ENCODE peak calls at places on chromosomes 16 and 17, in six cellular contexts. One of them, this sample, is unnamed.

GRCh38 chr17:78397681-78398101 is 19.2 kb downstream of the PGS1 start:
- DNase-seq in endothelial cell of umbilical vein: no peak
- DNase-seq in GM12878: no peak
- DNase-seq in A549: no peak
- DNase-seq in HepG2: no peak
- DNase-seq in K562: no peak
- DNase-seq in this sample: no peak

GRCh38 chr16:67967183-67967955 is 1.1 kb downstream of the SLC12A4 start:
- DNase-seq in HepG2: no peak
- DNase-seq in endothelial cell of umbilical vein: peak; percentile 37
- DNase-seq in GM12878: no peak
- DNase-seq in A549: no peak
- DNase-seq in K562: peak; percentile 40
- DNase-seq in this sample: no peak

GRCh38 chr17:10754109-10754508 is 24.3 kb upstream of the TMEM220 start:
- DNase-seq in A549: peak; percentile 80
- DNase-seq in K562: peak; percentile 18
- DNase-seq in HepG2: peak; percentile 39
- DNase-seq in endothelial cell of umbilical vein: no peak
- DNase-seq in GM12878: no peak
- DNase-seq in this sample: peak; percentile 61

GRCh38 chr16:22969567-22969966 is 155.6 kb downstream of the HS3ST2 start:
- DNase-seq in K562: no peak
- DNase-seq in HepG2: no peak
- DNase-seq in endothelial cell of umbilical vein: no peak
- DNase-seq in GM12878: no peak
- DNase-seq in A549: no peak
- DNase-seq in this sample: no peak

GRCh38 chr17:16199093-16199492 is 16.2 kb downstream of the NCOR1 start:
- DNase-seq in GM12878: no peak
- DNase-seq in K562: no peak
- DNase-seq in A549: no peak
- DNase-seq in endothelial cell of umbilical vein: peak; percentile 71
- DNase-seq in HepG2: no peak
- DNase-seq in this sample: peak; percentile 74

GRCh38 chr17:64993867-64994266 is 62.7 kb downstream of the GNA13 start:
- DNase-seq in K562: no peak
- DNase-seq in HepG2: no peak
- DNase-seq in endothelial cell of umbilical vein: no peak
- DNase-seq in A549: no peak
- DNase-seq in GM12878: no peak
- DNase-seq in this sample: no peak

GRCh38 chr16:81706327-81707295 is 72.5 kb upstream of the PLCG2 start:
- DNase-seq in A549: no peak
- DNase-seq in endothelial cell of umbilical vein: no peak
- DNase-seq in GM12878: no peak
- DNase-seq in HepG2: no peak
- DNase-seq in K562: no peak
- DNase-seq in this sample: no peak

GRCh38 chr17:9177212-9177611 is 155.9 kb downstream of the NTN1 start:
- DNase-seq in endothelial cell of umbilical vein: no peak
- DNase-seq in HepG2: no peak
- DNase-seq in GM12878: no peak
- DNase-seq in K562: no peak
- DNase-seq in A549: no peak
- DNase-seq in this sample: no peak

GRCh38 chr17:68957944-68958343 is 2.8 kb upstream of the ABCA8 start:
- DNase-seq in HepG2: no peak
- DNase-seq in A549: no peak
- DNase-seq in K562: no peak
- DNase-seq in endothelial cell of umbilical vein: no peak
- DNase-seq in GM12878: no peak
- DNase-seq in this sample: no peak

GRCh38 chr17:7132511-7133094 is 18.0 kb upstream of the ASGR2 start:
- DNase-seq in A549: no peak
- DNase-seq in K562: no peak
- DNase-seq in HepG2: peak; percentile 61
- DNase-seq in GM12878: peak; percentile 84
- DNase-seq in endothelial cell of umbilical vein: peak; percentile 83
- DNase-seq in this sample: peak; percentile 85

GRCh38 chr16:51577621-51578303 is 426.7 kb upstream of the SALL1 start:
- DNase-seq in A549: peak; percentile 20
- DNase-seq in K562: no peak
- DNase-seq in GM12878: peak; percentile 20
- DNase-seq in HepG2: no peak
- DNase-seq in endothelial cell of umbilical vein: peak; percentile 37
- DNase-seq in this sample: no peak

GRCh38 chr17:77513045-77513444 is 372.3 kb downstream of the SEC14L1 start:
- DNase-seq in endothelial cell of umbilical vein: no peak
- DNase-seq in K562: no peak
- DNase-seq in A549: no peak
- DNase-seq in HepG2: no peak
- DNase-seq in GM12878: no peak
- DNase-seq in this sample: no peak

GRCh38 chr17:81998719-81999438 is 21.4 kb downstream of the ASPSCR1 start:
- DNase-seq in endothelial cell of umbilical vein: no peak
- DNase-seq in A549: no peak
- DNase-seq in HepG2: no peak
- DNase-seq in GM12878: no peak
- DNase-seq in K562: no peak
- DNase-seq in this sample: no peak

GRCh38 chr16:56401482-56401881 is 23.9 kb downstream of the AMFR start:
- DNase-seq in A549: peak; percentile 55
- DNase-seq in HepG2: peak; percentile 42
- DNase-seq in endothelial cell of umbilical vein: no peak
- DNase-seq in K562: peak; percentile 26
- DNase-seq in GM12878: no peak
- DNase-seq in this sample: peak; percentile 17

GRCh38 chr16:5642470-5642869 is 544.9 kb upstream of the EEF2KMT start:
- DNase-seq in K562: no peak
- DNase-seq in endothelial cell of umbilical vein: no peak
- DNase-seq in GM12878: no peak
- DNase-seq in HepG2: no peak
- DNase-seq in A549: no peak
- DNase-seq in this sample: no peak

GRCh38 chr16:66750279-66751134 is 902 bp downstream of the DYNC1LI2 start:
- DNase-seq in GM12878: no peak
- DNase-seq in A549: no peak
- DNase-seq in K562: peak; percentile 9
- DNase-seq in endothelial cell of umbilical vein: no peak
- DNase-seq in HepG2: no peak
- DNase-seq in this sample: peak; percentile 44

GRCh38 chr16:67842509-67843342 is 606 bp downstream of the THAP11 start:
- DNase-seq in HepG2: peak; percentile 61
- DNase-seq in A549: peak; percentile 48
- DNase-seq in GM12878: no peak
- DNase-seq in K562: peak; percentile 32
- DNase-seq in endothelial cell of umbilical vein: peak; percentile 73
- DNase-seq in this sample: peak; percentile 82

GRCh38 chr16:53745753-53746258 is 41.9 kb downstream of the FTO start:
- DNase-seq in endothelial cell of umbilical vein: no peak
- DNase-seq in HepG2: no peak
- DNase-seq in A549: peak; percentile 72
- DNase-seq in K562: peak; percentile 25
- DNase-seq in GM12878: no peak
- DNase-seq in this sample: no peak

GRCh38 chr17:65794572-65794971 is 233.1 kb upstream of the AXIN2 start:
- DNase-seq in HepG2: peak; percentile 63
- DNase-seq in GM12878: no peak
- DNase-seq in A549: peak; percentile 63
- DNase-seq in endothelial cell of umbilical vein: peak; percentile 35
- DNase-seq in K562: peak; percentile 19
- DNase-seq in this sample: peak; percentile 13

GRCh38 chr16:9521749-9522370 is 430.4 kb downstream of the HAPSTR1 start:
- DNase-seq in A549: no peak
- DNase-seq in K562: no peak
- DNase-seq in HepG2: peak; percentile 36
- DNase-seq in GM12878: no peak
- DNase-seq in endothelial cell of umbilical vein: no peak
- DNase-seq in this sample: no peak

GRCh38 chr17:7015587-7016020 is 3.2 kb downstream of the RNASEK start:
- DNase-seq in K562: peak; percentile 66
- DNase-seq in endothelial cell of umbilical vein: no peak
- DNase-seq in GM12878: no peak
- DNase-seq in HepG2: no peak
- DNase-seq in A549: no peak
- DNase-seq in this sample: no peak

GRCh38 chr17:67995568-67996191 is 589 bp downstream of the C17orf58 start:
- DNase-seq in K562: no peak
- DNase-seq in HepG2: no peak
- DNase-seq in GM12878: no peak
- DNase-seq in endothelial cell of umbilical vein: no peak
- DNase-seq in A549: no peak
- DNase-seq in this sample: peak; percentile 32

GRCh38 chr16:54050281-54051210 is 236.0 kb downstream of the IRX3 start:
- DNase-seq in endothelial cell of umbilical vein: no peak
- DNase-seq in HepG2: no peak
- DNase-seq in GM12878: no peak
- DNase-seq in A549: no peak
- DNase-seq in K562: no peak
- DNase-seq in this sample: peak; percentile 99

GRCh38 chr17:39739885-39740356 is 2.2 kb downstream of the GRB7 start:
- DNase-seq in endothelial cell of umbilical vein: no peak
- DNase-seq in HepG2: peak; percentile 43
- DNase-seq in GM12878: no peak
- DNase-seq in A549: no peak
- DNase-seq in K562: peak; percentile 23
- DNase-seq in this sample: no peak
- TF ChIP-seq MYC in endothelial cell of umbilical vein: no peak
- TF ChIP-seq MYC in HepG2: no peak
- TF ChIP-seq MYC in GM12878: no peak
- TF ChIP-seq MYC in A549: no peak
- TF ChIP-seq MYC in K562: no peak
- TF ChIP-seq MYC in this sample: no peak

GRCh38 chr16:74667215-74667765 is 613 bp upstream of the RFWD3 start:
- DNase-seq in A549: peak; percentile 14
- DNase-seq in endothelial cell of umbilical vein: peak; percentile 57
- DNase-seq in HepG2: peak; percentile 41
- DNase-seq in GM12878: no peak
- DNase-seq in K562: peak; percentile 70
- DNase-seq in this sample: peak; percentile 74
- TF ChIP-seq MYC in A549: no peak
- TF ChIP-seq MYC in endothelial cell of umbilical vein: no peak
- TF ChIP-seq MYC in HepG2: no peak
- TF ChIP-seq MYC in GM12878: no peak
- TF ChIP-seq MYC in K562: no peak
- TF ChIP-seq MYC in this sample: no peak

GRCh38 chr17:41392278-41392677 is 5.1 kb downstream of the KRT31 start:
- DNase-seq in endothelial cell of umbilical vein: no peak
- DNase-seq in GM12878: no peak
- DNase-seq in A549: no peak
- DNase-seq in K562: no peak
- DNase-seq in HepG2: no peak
- DNase-seq in this sample: no peak

GRCh38 chr17:41393294-41393693 is 4.1 kb downstream of the KRT31 start:
- DNase-seq in HepG2: no peak
- DNase-seq in K562: no peak
- DNase-seq in A549: no peak
- DNase-seq in endothelial cell of umbilical vein: no peak
- DNase-seq in GM12878: no peak
- DNase-seq in this sample: no peak

GRCh38 chr17:41393826-41394225 is 3.6 kb downstream of the KRT31 start:
- DNase-seq in HepG2: no peak
- DNase-seq in endothelial cell of umbilical vein: no peak
- DNase-seq in K562: no peak
- DNase-seq in A549: no peak
- DNase-seq in GM12878: no peak
- DNase-seq in this sample: no peak

GRCh38 chr17:41396340-41396739 is 1.1 kb downstream of the KRT31 start:
- DNase-seq in HepG2: no peak
- DNase-seq in A549: no peak
- DNase-seq in GM12878: no peak
- DNase-seq in endothelial cell of umbilical vein: no peak
- DNase-seq in K562: no peak
- DNase-seq in this sample: no peak

DNA sequence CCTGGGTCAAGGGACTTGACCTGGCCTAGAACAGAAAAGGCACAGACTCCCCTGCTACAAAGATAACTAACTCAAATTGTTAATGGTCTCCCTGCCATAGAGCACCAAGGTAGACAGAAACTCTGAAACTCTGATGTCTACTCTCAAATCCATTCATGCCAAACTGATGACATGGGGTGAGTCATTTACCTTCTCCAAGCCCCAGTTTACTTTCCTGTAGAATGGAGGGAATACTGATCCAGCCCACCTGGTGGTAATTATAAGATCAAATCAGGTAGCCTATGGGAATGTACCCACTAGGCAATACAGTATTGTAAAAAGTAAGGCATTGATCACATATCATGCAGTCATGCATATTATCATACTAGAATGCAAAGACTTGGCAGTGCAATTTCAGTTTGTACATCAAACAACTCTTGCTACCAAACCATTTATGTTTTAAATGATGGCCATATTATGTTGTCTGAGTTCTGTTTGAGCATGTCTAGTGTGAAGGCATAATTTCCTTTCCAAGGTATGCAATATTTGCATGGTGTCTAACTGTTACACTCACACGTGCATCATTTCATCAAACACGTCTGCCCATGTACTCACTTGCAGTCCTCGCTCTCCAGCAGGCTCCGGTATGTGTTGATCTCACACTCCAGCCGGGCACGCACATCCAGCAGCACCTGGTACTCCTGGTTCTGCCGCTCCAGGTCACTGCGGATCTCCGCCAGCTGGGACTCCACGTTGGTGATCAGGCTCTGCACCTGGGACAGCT is 3.0 kb downstream of the KRT31 start:
- DNase-seq in endothelial cell of umbilical vein: no peak
- DNase-seq in K562: no peak
- DNase-seq in A549: no peak
- DNase-seq in GM12878: no peak
- DNase-seq in HepG2: no peak
- DNase-seq in this sample: no peak
- TF ChIP-seq MYC in endothelial cell of umbilical vein: no peak
- TF ChIP-seq MYC in K562: no peak
- TF ChIP-seq MYC in A549: no peak
- TF ChIP-seq MYC in GM12878: no peak
- TF ChIP-seq MYC in HepG2: no peak
- TF ChIP-seq MYC in this sample: no peak

GRCh38 chr16:49619811-49620157 is 236.1 kb downstream of the ZNF423 start:
- DNase-seq in GM12878: no peak
- DNase-seq in A549: no peak
- DNase-seq in K562: no peak
- DNase-seq in endothelial cell of umbilical vein: no peak
- DNase-seq in HepG2: no peak
- DNase-seq in this sample: no peak

GRCh38 chr16:49621240-49622083 is 234.4 kb downstream of the ZNF423 start:
- DNase-seq in GM12878: no peak
- DNase-seq in K562: no peak
- DNase-seq in HepG2: no peak
- DNase-seq in A549: no peak
- DNase-seq in endothelial cell of umbilical vein: no peak
- DNase-seq in this sample: peak; percentile 68

GRCh38 chr16:49618955-49619354 is 237.0 kb downstream of the ZNF423 start:
- DNase-seq in K562: no peak
- DNase-seq in HepG2: no peak
- DNase-seq in endothelial cell of umbilical vein: no peak
- DNase-seq in GM12878: no peak
- DNase-seq in A549: no peak
- DNase-seq in this sample: no peak

GRCh38 chr16:49620868-49621239 is 235.1 kb downstream of the ZNF423 start:
- DNase-seq in HepG2: no peak
- DNase-seq in GM12878: no peak
- DNase-seq in K562: no peak
- DNase-seq in A549: no peak
- DNase-seq in endothelial cell of umbilical vein: no peak
- DNase-seq in this sample: peak; percentile 78

GRCh38 chr16:49620158-49620867 is 235.6 kb downstream of the ZNF423 start:
- DNase-seq in HepG2: peak; percentile 51
- DNase-seq in endothelial cell of umbilical vein: peak; percentile 71
- DNase-seq in A549: peak; percentile 25
- DNase-seq in GM12878: no peak
- DNase-seq in K562: peak; percentile 69
- DNase-seq in this sample: peak; percentile 86
- TF ChIP-seq MYC in HepG2: no peak
- TF ChIP-seq MYC in endothelial cell of umbilical vein: no peak
- TF ChIP-seq MYC in A549: no peak
- TF ChIP-seq MYC in GM12878: no peak
- TF ChIP-seq MYC in K562: no peak
- TF ChIP-seq MYC in this sample: no peak